ENCODE peak calls at places on chromosomes 5 and 9, in six cellular contexts. One of them, this sample, is unnamed.

GRCh38 chr5:14039063-14039462 is 94.6 kb upstream of the DNAH5 start:
- DNase-seq in NCI-H2029 treated with DMSO at 0.1 percent for 48 hours: no peak
- DNase-seq in neural crest cell: no peak
- DNase-seq in iris pigment epithelial cell: no peak
- DNase-seq in H54: no peak
- DNase-seq in CD4-positive, alpha-beta T cell: no peak
- DNase-seq in this sample: no peak

GRCh38 chr9:71987471-71988371 is 72.7 kb downstream of the C9orf57 start:
- DNase-seq in NCI-H2029 treated with DMSO at 0.1 percent for 48 hours: no peak
- DNase-seq in neural crest cell: no peak
- DNase-seq in CD4-positive, alpha-beta T cell: no peak
- DNase-seq in iris pigment epithelial cell: no peak
- DNase-seq in H54: no peak
- DNase-seq in this sample: no peak

GRCh38 chr9:129551393-129551973 is 69.4 kb downstream of the C9orf50 start:
- DNase-seq in H54: no peak
- DNase-seq in NCI-H2029 treated with DMSO at 0.1 percent for 48 hours: no peak
- DNase-seq in neural crest cell: no peak
- DNase-seq in CD4-positive, alpha-beta T cell: no peak
- DNase-seq in iris pigment epithelial cell: no peak
- DNase-seq in this sample: no peak

GRCh38 chr9:132214027-132214622 is 52.3 kb downstream of the NTNG2 start:
- DNase-seq in H54: peak
- DNase-seq in neural crest cell: no peak
- DNase-seq in iris pigment epithelial cell: peak
- DNase-seq in NCI-H2029 treated with DMSO at 0.1 percent for 48 hours: peak
- DNase-seq in CD4-positive, alpha-beta T cell: no peak
- DNase-seq in this sample: peak

GRCh38 chr9:76680716-76681431 is 83.4 kb upstream of the PCA3 start:
- DNase-seq in H54: no peak
- DNase-seq in NCI-H2029 treated with DMSO at 0.1 percent for 48 hours: no peak
- DNase-seq in CD4-positive, alpha-beta T cell: no peak
- DNase-seq in iris pigment epithelial cell: no peak
- DNase-seq in neural crest cell: no peak
- DNase-seq in this sample: no peak

GRCh38 chr5:34626036-34626435 is 30.1 kb upstream of the RAI14 start:
- DNase-seq in H54: no peak
- DNase-seq in CD4-positive, alpha-beta T cell: no peak
- DNase-seq in neural crest cell: no peak
- DNase-seq in NCI-H2029 treated with DMSO at 0.1 percent for 48 hours: no peak
- DNase-seq in iris pigment epithelial cell: peak
- DNase-seq in this sample: peak

GRCh38 chr9:137046094-137046787 is at the start of gene NPDC1:
- DNase-seq in iris pigment epithelial cell: peak
- DNase-seq in NCI-H2029 treated with DMSO at 0.1 percent for 48 hours: peak
- DNase-seq in CD4-positive, alpha-beta T cell: peak
- DNase-seq in H54: peak
- DNase-seq in neural crest cell: peak
- DNase-seq in this sample: peak

GRCh38 chr9:35844628-35845301 is 15.7 kb downstream of the TMEM8B start:
- DNase-seq in H54: peak
- DNase-seq in neural crest cell: no peak
- DNase-seq in iris pigment epithelial cell: peak
- DNase-seq in CD4-positive, alpha-beta T cell: peak
- DNase-seq in NCI-H2029 treated with DMSO at 0.1 percent for 48 hours: no peak
- DNase-seq in this sample: no peak

GRCh38 chr5:157989296-157989695 is 130.4 kb upstream of the CLINT1 start:
- DNase-seq in CD4-positive, alpha-beta T cell: no peak
- DNase-seq in NCI-H2029 treated with DMSO at 0.1 percent for 48 hours: no peak
- DNase-seq in neural crest cell: no peak
- DNase-seq in H54: no peak
- DNase-seq in iris pigment epithelial cell: peak
- DNase-seq in this sample: no peak

GRCh38 chr5:7473668-7474215 is 77.8 kb downstream of the ADCY2 start:
- DNase-seq in H54: no peak
- DNase-seq in iris pigment epithelial cell: no peak
- DNase-seq in CD4-positive, alpha-beta T cell: no peak
- DNase-seq in neural crest cell: no peak
- DNase-seq in NCI-H2029 treated with DMSO at 0.1 percent for 48 hours: no peak
- DNase-seq in this sample: no peak

GRCh38 chr9:38371495-38371894 is 21.0 kb upstream of the ALDH1B1 start:
- DNase-seq in CD4-positive, alpha-beta T cell: peak
- DNase-seq in iris pigment epithelial cell: no peak
- DNase-seq in neural crest cell: no peak
- DNase-seq in H54: no peak
- DNase-seq in NCI-H2029 treated with DMSO at 0.1 percent for 48 hours: peak
- DNase-seq in this sample: peak

GRCh38 chr5:97600486-97600885 is 417.4 kb upstream of the RIOK2 start:
- DNase-seq in H54: no peak
- DNase-seq in neural crest cell: no peak
- DNase-seq in CD4-positive, alpha-beta T cell: no peak
- DNase-seq in iris pigment epithelial cell: no peak
- DNase-seq in NCI-H2029 treated with DMSO at 0.1 percent for 48 hours: no peak
- DNase-seq in this sample: no peak

GRCh38 chr9:4382722-4383317 is 83.0 kb upstream of the GLIS3 start:
- DNase-seq in H54: no peak
- DNase-seq in NCI-H2029 treated with DMSO at 0.1 percent for 48 hours: peak
- DNase-seq in iris pigment epithelial cell: peak
- DNase-seq in neural crest cell: peak
- DNase-seq in CD4-positive, alpha-beta T cell: no peak
- DNase-seq in this sample: peak

GRCh38 chr9:92723299-92723625 is 41.4 kb downstream of the BICD2 start:
- DNase-seq in neural crest cell: no peak
- DNase-seq in iris pigment epithelial cell: peak
- DNase-seq in NCI-H2029 treated with DMSO at 0.1 percent for 48 hours: peak
- DNase-seq in H54: no peak
- DNase-seq in CD4-positive, alpha-beta T cell: no peak
- DNase-seq in this sample: no peak

GRCh38 chr9:74570879-74571512 is 73.9 kb downstream of the RORB start:
- DNase-seq in H54: peak
- DNase-seq in neural crest cell: peak
- DNase-seq in iris pigment epithelial cell: peak
- DNase-seq in CD4-positive, alpha-beta T cell: no peak
- DNase-seq in NCI-H2029 treated with DMSO at 0.1 percent for 48 hours: no peak
- DNase-seq in this sample: peak

GRCh38 chr9:77899679-77900354 is 131.8 kb downstream of the GNAQ start:
- DNase-seq in CD4-positive, alpha-beta T cell: no peak
- DNase-seq in NCI-H2029 treated with DMSO at 0.1 percent for 48 hours: no peak
- DNase-seq in iris pigment epithelial cell: peak
- DNase-seq in neural crest cell: no peak
- DNase-seq in H54: peak
- DNase-seq in this sample: no peak